ENCODE peak calls at places on chromosomes 4 and X, in four cellular contexts. One of them, this sample, is unnamed.

GRCh38 chr4:129352480-129352879 is 256.5 kb downstream of the C4orf33 start:
- DNase-seq in NCI-H1092: no peak
- DNase-seq in neuronal stem cell: no peak
- DNase-seq in kidney tubule cell: no peak
- DNase-seq in this sample: no peak

GRCh38 chr4:81913427-81913878 is 441.7 kb upstream of the RASGEF1B start:
- DNase-seq in NCI-H1092: no peak
- DNase-seq in kidney tubule cell: peak
- DNase-seq in neuronal stem cell: peak
- DNase-seq in this sample: no peak

GRCh38 chr4:3393171-3393570 is 48.6 kb upstream of the HGFAC start:
- DNase-seq in NCI-H1092: no peak
- DNase-seq in neuronal stem cell: no peak
- DNase-seq in kidney tubule cell: no peak
- DNase-seq in this sample: no peak

GRCh38 chrX:15911729-15912550 is 57.3 kb upstream of the AP1S2 start:
- DNase-seq in kidney tubule cell: no peak
- DNase-seq in neuronal stem cell: no peak
- DNase-seq in NCI-H1092: no peak
- DNase-seq in this sample: no peak

GRCh38 chrX:41180194-41180902 is 95.1 kb downstream of the USP9X start:
- DNase-seq in neuronal stem cell: no peak
- DNase-seq in kidney tubule cell: peak
- DNase-seq in NCI-H1092: peak
- DNase-seq in this sample: peak

GRCh38 chrX:114611018-114611619 is 27.2 kb downstream of the HTR2C start:
- DNase-seq in kidney tubule cell: peak
- DNase-seq in NCI-H1092: peak
- DNase-seq in neuronal stem cell: peak
- DNase-seq in this sample: peak

GRCh38 chr4:138217567-138217966 is 24.6 kb downstream of the SLC7A11 start:
- DNase-seq in kidney tubule cell: no peak
- DNase-seq in NCI-H1092: no peak
- DNase-seq in neuronal stem cell: no peak
- DNase-seq in this sample: no peak

GRCh38 chr4:99300934-99301333 is 10.1 kb upstream of the ADH1A start:
- DNase-seq in neuronal stem cell: no peak
- DNase-seq in kidney tubule cell: peak
- DNase-seq in NCI-H1092: no peak
- DNase-seq in this sample: no peak

GRCh38 chr4:98748609-98749008 is 90.2 kb upstream of the TSPAN5 start:
- DNase-seq in kidney tubule cell: no peak
- DNase-seq in NCI-H1092: no peak
- DNase-seq in neuronal stem cell: no peak
- DNase-seq in this sample: no peak

GRCh38 chr4:10753856-10754384 is 69.4 kb upstream of the CLNK start:
- DNase-seq in kidney tubule cell: no peak
- DNase-seq in NCI-H1092: no peak
- DNase-seq in neuronal stem cell: no peak
- DNase-seq in this sample: no peak

This sample was measured in NCI-H1436.